ENCODE peak calls at places on chromosomes 1 and 21, in six cellular contexts. Y is SW480, H is ecto neural progenitor cell, V is mesenteric fat pad, O is GM20000, M is hepatic stellate cell. C is an unnamed sample.

GRCh38 chr1:93061895-93062792 is 16.9 kb upstream of the MTF2 start:
- DNase-seq in Y (peak; percentile 59), H (peak; percentile 48), V (no peak), O (peak; percentile 50), M (peak; percentile 8), C (peak; percentile 62)

GRCh38 chr21:34115160-34115559 is 41.8 kb downstream of the MRPS6 start:
- DNase-seq in Y (no peak), H (no peak), V (no peak), O (no peak), M (no peak), C (no peak)

GRCh38 chr1:56863316-56863992 is 8.9 kb downstream of the C8A start:
- DNase-seq in Y (no peak), H (no peak), V (no peak), O (no peak), M (no peak), C (no peak)

GRCh38 chr1:181392613-181393170 is 90.6 kb upstream of the CACNA1E start:
- DNase-seq in Y (no peak), H (no peak), V (no peak), O (no peak), M (no peak), C (no peak)

GRCh38 chr1:245875581-245876263 is 631.4 kb downstream of the SMYD3 start:
- DNase-seq in Y (no peak), H (no peak), V (no peak), O (no peak), M (no peak), C (no peak)

GRCh38 chr1:41353744-41354143 is 7.5 kb upstream of the FOXO6 start:
- DNase-seq in Y (peak; percentile 88), H (peak; percentile 56), V (peak; percentile 39), O (peak; percentile 66), M (no peak), C (peak; percentile 75)

GRCh38 chr1:8903410-8903809 is 24.9 kb upstream of the ENO1 start:
- DNase-seq in Y (peak; percentile 33), H (no peak), V (no peak), O (no peak), M (no peak), C (peak; percentile 9)

GRCh38 chr1:203148127-203148526 is 20.6 kb downstream of the ADORA1 start:
- DNase-seq in Y (no peak), H (no peak), V (no peak), O (no peak), M (no peak), C (peak; percentile 57)

GRCh38 chr1:180515857-180516388 is 13.5 kb upstream of the ACBD6 start:
- DNase-seq in Y (peak; percentile 74), H (peak; percentile 76), V (no peak), O (peak; percentile 82), M (peak; percentile 75), C (peak; percentile 87)

GRCh38 chr1:184158911-184159701 is 107.6 kb downstream of the TSEN15 start:
- DNase-seq in Y (no peak), H (no peak), V (no peak), O (no peak), M (no peak), C (no peak)

GRCh38 chr1:75745276-75745675 is 20.8 kb downstream of the ACADM start:
- DNase-seq in Y (no peak), H (no peak), V (no peak), O (no peak), M (no peak), C (no peak)

GRCh38 chr1:96683931-96684330 is 37.7 kb upstream of the PTBP2 start:
- DNase-seq in Y (no peak), H (no peak), V (no peak), O (no peak), M (no peak), C (no peak)

GRCh38 chr1:153957744-153958110 is 685 bp downstream of the CRTC2 start:
- DNase-seq in Y (peak; percentile 20), H (no peak), V (no peak), O (peak; percentile 71), M (no peak), C (no peak)

GRCh38 chr1:219537182-219537581 is 75.7 kb downstream of the ZC3H11B start:
- DNase-seq in Y (no peak), H (no peak), V (no peak), O (no peak), M (no peak), C (no peak)

GRCh38 chr21:16569679-16570078 is 839.9 kb downstream of the USP25 start:
- DNase-seq in Y (no peak), H (no peak), V (no peak), O (no peak), M (no peak), C (no peak)

GRCh38 chr1:57616906-57617305 is 193.0 kb upstream of the DAB1 start:
- DNase-seq in Y (no peak), H (no peak), V (no peak), O (no peak), M (no peak), C (no peak)

GRCh38 chr1:201530741-201531521 is 8.0 kb upstream of the NAV1 start:
- DNase-seq in Y (no peak), H (peak; percentile 87), V (no peak), O (peak; percentile 75), M (peak; percentile 85), C (peak; percentile 64)

GRCh38 chr1:150477733-150478132 is 9.5 kb upstream of the TARS2 start:
- DNase-seq in Y (no peak), H (no peak), V (no peak), O (no peak), M (peak; percentile 56), C (peak; percentile 47)

GRCh38 chr1:110328274-110328673 is 10.9 kb upstream of the RBM15 start:
- DNase-seq in Y (no peak), H (no peak), V (no peak), O (no peak), M (no peak), C (no peak)

GRCh38 chr1:153343040-153343681 is 5.5 kb downstream of the PGLYRP4 start:
- DNase-seq in Y (no peak), H (no peak), V (no peak), O (peak; percentile 1), M (no peak), C (no peak)

GRCh38 chr1:21313886-21314796 is 23.9 kb upstream of the ECE1 start:
- DNase-seq in Y (no peak), H (no peak), V (no peak), O (no peak), M (no peak), C (no peak)

GRCh38 chr1:116417678-116418077 is 44.6 kb downstream of the ATP1A1 start:
- DNase-seq in Y (no peak), H (no peak), V (no peak), O (no peak), M (no peak), C (no peak)

GRCh38 chr1:109137959-109138757 is 24.2 kb downstream of the ELAPOR1 start:
- DNase-seq in Y (no peak), H (no peak), V (no peak), O (no peak), M (no peak), C (no peak)

GRCh38 chr1:156689035-156689959 is 12.1 kb upstream of the NES start:
- DNase-seq in Y (peak; percentile 80), H (peak; percentile 93), V (no peak), O (peak; percentile 84), M (peak; percentile 89), C (peak; percentile 95)

GRCh38 chr1:2050482-2050792 is 226 bp downstream of the PRKCZ start:
- DNase-seq in Y (peak; percentile 29), H (no peak), V (no peak), O (no peak), M (no peak), C (peak; percentile 28)

GRCh38 chr21:33976082-33976979 is 60.7 kb upstream of the ATP5PO start:
- DNase-seq in Y (peak; percentile 91), H (peak; percentile 47), V (no peak), O (peak; percentile 65), M (peak; percentile 86), C (peak; percentile 27)

GRCh38 chr1:97796716-97797115 is 124.1 kb downstream of the DPYD start:
- DNase-seq in Y (no peak), H (no peak), V (no peak), O (no peak), M (peak; percentile 1), C (peak; percentile 35)

GRCh38 chr1:58251415-58252073 is 295.0 kb downstream of the OMA1 start:
- DNase-seq in Y (no peak), H (no peak), V (no peak), O (peak; percentile 48), M (no peak), C (peak; percentile 34)

GRCh38 chr1:88935522-88936222 is 44.3 kb upstream of the GTF2B start:
- DNase-seq in Y (peak; percentile 43), H (no peak), V (no peak), O (peak; percentile 36), M (peak; percentile 11), C (peak; percentile 56)

GRCh38 chr1:14968251-14968812 is 185.2 kb upstream of the TMEM51 start:
- DNase-seq in Y (no peak), H (peak; percentile 63), V (no peak), O (no peak), M (peak; percentile 89), C (no peak)

GRCh38 chr1:92329356-92330129 is 30.7 kb downstream of the RPAP2 start:
- DNase-seq in Y (no peak), H (no peak), V (no peak), O (no peak), M (no peak), C (no peak)

C was measured in HT-29.